ENCODE peak calls at places on chromosomes 7 and 10, in seven cellular contexts. N, J, L, A, F, Q and P are unnamed samples.

GRCh38 chr10:323651-324293 is 188.5 kb downstream of the ZMYND11 start:
- DNase-seq in A (no peak), F (no peak), N (peak), Q (peak), J (no peak), L (peak), P (no peak)

GRCh38 chr10:59702347-59702746 is 7.3 kb downstream of the SLC16A9 start:
- DNase-seq in A (no peak), J (no peak), N (no peak), L (no peak), Q (no peak), F (no peak), P (no peak)

GRCh38 chr7:3065724-3066143 is 22.1 kb upstream of the CARD11 start:
- DNase-seq in N (peak), A (peak), J (peak), F (no peak), Q (peak), L (peak), P (peak)

GRCh38 chr10:46255696-46256355 is 31.0 kb upstream of the ANTXRL start:
- DNase-seq in A (no peak), N (peak), F (peak), L (peak), J (peak), Q (peak), P (peak)

GRCh38 chr10:126459878-126460481 is 71.7 kb upstream of the ADAM12 start:
- DNase-seq in Q (no peak), J (peak), L (peak), A (no peak), F (no peak), N (no peak), P (no peak)

GRCh38 chr7:44216521-44217030 is 15.8 kb downstream of the YKT6 start:
- DNase-seq in A (no peak), J (no peak), L (no peak), Q (no peak), F (no peak), N (peak), P (peak)

GRCh38 chr10:98269435-98269912 is 1.5 kb upstream of the LOXL4 start:
- DNase-seq in N (no peak), L (peak), F (no peak), Q (no peak), A (no peak), J (peak), P (no peak)

GRCh38 chr10:112678581-112678980 is 231.6 kb downstream of the VTI1A start:
- DNase-seq in J (no peak), N (no peak), A (no peak), Q (no peak), L (peak), F (peak), P (no peak)

GRCh38 chr7:27143022-27143949 is at the start of gene HOXA5:
- DNase-seq in Q (no peak), N (peak), A (no peak), F (no peak), L (peak), J (no peak), P (peak)

GRCh38 chr7:1593091-1593866 is 23.4 kb upstream of the PSMG3 start:
- DNase-seq in J (peak), Q (no peak), N (no peak), F (no peak), A (no peak), L (peak), P (peak)

GRCh38 chr7:155291045-155291530 is 6.6 kb upstream of the INSIG1 start:
- DNase-seq in F (no peak), L (peak), N (no peak), A (no peak), J (no peak), Q (no peak), P (no peak)

GRCh38 chr10:50621981-50622496 is 1.7 kb downstream of the SGMS1 start:
- DNase-seq in A (peak), F (peak), J (peak), N (peak), L (peak), Q (peak), P (peak)

GRCh38 chr10:42488416-42488815 is 150.0 kb downstream of the ZNF33B start:
- DNase-seq in A (no peak), J (no peak), N (no peak), Q (no peak), L (peak), F (no peak), P (no peak)

GRCh38 chr7:138563808-138564207 is 103.7 kb downstream of the TRIM24 start:
- DNase-seq in J (no peak), Q (no peak), L (no peak), F (no peak), A (no peak), N (no peak), P (no peak)

GRCh38 chr10:87842220-87842641 is 21.1 kb downstream of the KLLN start:
- DNase-seq in L (no peak), A (no peak), N (no peak), F (no peak), J (no peak), Q (no peak), P (no peak)

GRCh38 chr10:6128591-6129383 is 40.0 kb downstream of the RBM17 start:
- DNase-seq in L (peak), N (no peak), J (no peak), A (no peak), Q (no peak), F (no peak), P (no peak)

GRCh38 chr10:70296406-70296899 is 12.6 kb upstream of the NPFFR1 start:
- DNase-seq in L (peak), Q (no peak), A (no peak), J (peak), F (no peak), N (peak), P (no peak)

GRCh38 chr7:152341039-152341913 is 94.5 kb downstream of the KMT2C start:
- DNase-seq in A (no peak), L (peak), F (peak), J (no peak), Q (no peak), N (no peak), P (peak)

GRCh38 chr7:1562126-1562525 is 6.1 kb upstream of the TMEM184A start:
- DNase-seq in A (no peak), Q (no peak), J (no peak), F (no peak), N (no peak), L (no peak), P (no peak)

GRCh38 chr10:12780634-12781601 is 220.6 kb downstream of the CCDC3 start:
- DNase-seq in J (no peak), N (no peak), L (no peak), A (no peak), F (no peak), Q (no peak), P (no peak)

GRCh38 chr7:150340024-150340749 is 1.2 kb downstream of the RARRES2 start:
- DNase-seq in L (peak), A (no peak), N (no peak), F (no peak), Q (peak), J (no peak), P (no peak)

GRCh38 chr7:104552102-104552501 is 223.7 kb downstream of the LHFPL3 start:
- DNase-seq in J (no peak), F (no peak), Q (peak), A (no peak), N (no peak), L (peak), P (peak)

GRCh38 chr7:5796076-5796475 is 14.6 kb upstream of the RNF216 start:
- DNase-seq in Q (no peak), A (no peak), J (no peak), N (no peak), L (no peak), F (no peak), P (no peak)

GRCh38 chr10:108064856-108065255 is 900.4 kb upstream of the SORCS1 start:
- DNase-seq in F (no peak), L (no peak), Q (no peak), A (no peak), N (no peak), J (no peak), P (no peak)

GRCh38 chr10:28906934-28907333 is 229.6 kb downstream of the BAMBI start:
- DNase-seq in F (no peak), Q (no peak), L (peak), J (no peak), N (no peak), A (no peak), P (no peak)

GRCh38 chr10:93288679-93289634 is 193.2 kb downstream of the MYOF start:
- DNase-seq in N (no peak), J (peak), A (no peak), F (peak), L (peak), Q (peak), P (peak)

GRCh38 chr7:92608380-92609322 is 18.5 kb upstream of the FAM133B start:
- DNase-seq in Q (no peak), A (no peak), N (no peak), L (no peak), F (peak), J (peak), P (peak)

GRCh38 chr10:109504401-109504800 is 418.9 kb downstream of the XPNPEP1 start:
- DNase-seq in L (no peak), F (no peak), N (no peak), Q (no peak), A (no peak), J (no peak), P (no peak)